ENCODE peak calls at places on chromosomes 5 and 9, in six cellular contexts. C, J, Q, W, Y and R are unnamed samples. For H3K4me1, the result is how much of the 10 kb centered on the place peaks cover.

GRCh38 chr5:37836173-37837100 is 3.4 kb downstream of the GDNF start:
- DNase-seq in C (no peak), J (no peak), Q (no peak), W (no peak), Y (peak), R (no peak)

GRCh38 chr9:36925033-36925432 is 109.0 kb downstream of the PAX5 start:
- DNase-seq in C (no peak), J (peak), Q (no peak), W (no peak), Y (no peak), R (no peak)

GRCh38 chr5:83921794-83922193 is 201.1 kb upstream of the HAPLN1 start:
- DNase-seq in C (no peak), J (no peak), Q (no peak), W (no peak), Y (no peak), R (no peak)

GRCh38 chr5:53642006-53642405 is 81.6 kb downstream of the NDUFS4 start:
- DNase-seq in C (no peak), J (peak), Q (no peak), W (no peak), Y (no peak), R (no peak)

GRCh38 chr5:120155873-120156272 is 308.2 kb upstream of the PRR16 start:
- DNase-seq in C (no peak), J (no peak), Q (no peak), W (no peak), Y (no peak), R (no peak)

GRCh38 chr5:148910686-148911361 is 84.4 kb downstream of the ADRB2 start:
- DNase-seq in C (no peak), J (peak), Q (no peak), W (peak), Y (peak), R (no peak)

GRCh38 chr9:17942498-17942897 is 363.6 kb downstream of the SH3GL2 start:
- DNase-seq in C (no peak), J (no peak), Q (no peak), W (no peak), Y (no peak), R (no peak)

GRCh38 chr5:177099422-177100093 is 12.8 kb downstream of the FGFR4 start:
- DNase-seq in C (no peak), J (no peak), Q (no peak), W (no peak), Y (no peak), R (peak)

GRCh38 chr5:121968910-121969607 is 7.3 kb downstream of the SRFBP1 start:
- DNase-seq in C (no peak), J (peak), Q (no peak), W (no peak), Y (no peak), R (no peak)

GRCh38 chr5:133075572-133076536 is 24.0 kb downstream of the HSPA4 start:
- DNase-seq in C (no peak), J (no peak), Q (no peak), W (no peak), Y (no peak), R (no peak)

GRCh38 chr9:88438819-88439218 is 50.6 kb downstream of the SPIN1 start:
- DNase-seq in C (no peak), J (no peak), Q (no peak), W (no peak), Y (no peak), R (no peak)

GRCh38 chr5:56094579-56095361 is 100.0 kb upstream of the IL6ST start:
- DNase-seq in C (no peak), J (no peak), Q (no peak), W (no peak), Y (no peak), R (no peak)

GRCh38 chr5:83913593-83913992 is 192.9 kb upstream of the HAPLN1 start:
- DNase-seq in C (no peak), J (no peak), Q (no peak), W (no peak), Y (no peak), R (no peak)

GRCh38 chr5:31027726-31028125 is 165.8 kb upstream of the CDH6 start:
- DNase-seq in C (no peak), J (no peak), Q (no peak), W (no peak), Y (no peak), R (no peak)

GRCh38 chr9:77896269-77897245 is 135.1 kb downstream of the GNAQ start:
- DNase-seq in C (no peak), J (peak), Q (no peak), W (no peak), Y (no peak), R (no peak)

GRCh38 chr9:104991144-104991953 is 63.4 kb upstream of the ABCA1 start:
- DNase-seq in C (peak), J (peak), Q (peak), W (peak), Y (peak), R (peak)

GRCh38 chr5:72018158-72018803 is 89.0 kb upstream of the MAP1B start:
- DNase-seq in C (no peak), J (peak), Q (peak), W (no peak), Y (peak), R (peak)

GRCh38 chr9:35499701-35500030 is 9.8 kb downstream of the RUSC2 start:
- DNase-seq in C (no peak), J (no peak), Q (no peak), W (no peak), Y (no peak), R (no peak)

GRCh38 chr5:115402822-115403577 is 106.5 kb upstream of the CCDC112 start:
- DNase-seq in C (no peak), J (peak), Q (no peak), W (no peak), Y (no peak), R (no peak)

GRCh38 chr5:131160134-131160533 is 4.9 kb downstream of the HINT1 start:
- DNase-seq in C (no peak), J (no peak), Q (no peak), W (no peak), Y (no peak), R (no peak)

GRCh38 chr5:131164931-131165727 is at the start of gene HINT1:
- DNase-seq in C (peak), J (peak), Q (peak), W (peak), Y (peak), R (peak)

GRCh38 chr5:131164161-131164930 is 710 bp downstream of the HINT1 start:
- DNase-seq in C (peak), J (peak), Q (peak), W (peak), Y (peak), R (peak)

GRCh38 chr5:131167615-131168014 is 2.6 kb upstream of the HINT1 start:
- DNase-seq in C (no peak), J (no peak), Q (no peak), W (no peak), Y (no peak), R (no peak)

GRCh38 chr5:131163315-131164119 is 1.5 kb downstream of the HINT1 start:
- DNase-seq in C (no peak), J (peak), Q (no peak), W (no peak), Y (no peak), R (no peak)
- H3K4me3 ChIP-seq in C (peak), J (peak), Q (peak), W (no peak), Y (peak), R (peak)

DNA sequence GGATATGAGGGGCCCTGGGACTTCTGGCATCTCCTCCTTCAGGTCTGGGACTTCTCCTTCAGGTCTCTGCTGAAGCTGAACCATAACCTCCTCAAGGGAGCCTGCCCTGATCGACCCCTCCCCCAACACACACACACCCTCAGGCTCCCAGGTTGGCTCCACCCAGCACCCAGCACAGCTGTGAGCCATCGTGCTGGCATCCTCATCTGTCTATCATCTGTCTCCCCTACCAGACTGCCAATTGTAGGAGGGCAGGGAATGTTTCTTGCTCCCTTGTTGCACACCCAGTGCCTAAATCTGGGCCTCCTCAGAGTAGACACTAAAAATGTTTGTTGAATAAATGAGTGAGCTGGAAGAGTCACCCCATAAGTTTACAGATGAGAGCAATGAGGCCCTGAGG is 71.4 kb downstream of the LRSAM1 start:
- DNase-seq in C (no peak), J (no peak), Q (no peak), W (no peak), Y (no peak), R (no peak)
- H3K4me1 ChIP-seq in C (half or more), J (under half), Q (under half), W (under half), Y (half or more), R (under half)

GRCh38 chr9:81829201-81829882 is 98.9 kb upstream of the SPATA31D4 start:
- DNase-seq in C (no peak), J (no peak), Q (no peak), W (no peak), Y (no peak), R (no peak)

GRCh38 chr9:81827616-81828296 is 100.5 kb upstream of the SPATA31D4 start:
- DNase-seq in C (no peak), J (no peak), Q (no peak), W (no peak), Y (no peak), R (peak)

GRCh38 chr9:81832571-81833285 is 95.5 kb upstream of the SPATA31D4 start:
- DNase-seq in C (no peak), J (no peak), Q (no peak), W (no peak), Y (no peak), R (no peak)

DNA sequence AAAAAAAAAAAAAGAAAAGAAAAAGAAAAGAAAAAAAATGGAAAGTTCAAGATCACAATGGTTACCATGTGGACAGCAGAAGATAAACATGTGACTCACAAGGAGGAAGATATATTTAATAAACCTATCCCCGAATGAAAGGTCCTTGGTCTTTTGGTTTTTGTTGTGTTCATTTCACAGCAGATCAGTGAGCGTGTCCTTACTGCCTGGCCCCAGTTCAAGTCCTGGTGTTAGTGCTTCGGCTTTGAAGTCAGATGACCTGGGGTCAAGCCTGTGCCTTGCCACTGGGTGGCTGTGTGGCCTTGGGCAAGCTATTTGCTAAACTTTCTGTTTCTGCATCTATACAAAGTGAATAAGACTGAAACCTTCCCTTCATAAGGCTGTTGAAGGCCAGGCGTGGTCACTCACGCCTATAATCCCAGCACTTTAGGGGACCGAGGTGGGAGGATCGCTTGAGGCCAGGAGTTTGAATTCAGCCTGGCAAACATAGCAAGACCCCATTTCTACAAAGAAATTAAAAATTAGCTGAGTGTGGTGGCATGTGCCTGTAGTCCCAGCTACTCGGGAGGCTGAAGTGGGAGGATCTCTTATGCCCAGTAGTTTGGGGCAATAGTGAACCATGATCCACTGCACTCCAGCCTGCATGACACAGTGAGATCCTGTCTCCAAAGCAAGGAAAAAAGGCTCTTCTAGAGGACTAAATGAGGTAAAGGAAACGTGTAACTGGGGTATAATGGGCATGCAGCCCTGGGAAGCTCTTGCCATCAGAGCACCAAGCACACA is 94.5 kb upstream of the SPATA31D4 start:
- DNase-seq in C (no peak), J (no peak), Q (no peak), W (no peak), Y (no peak), R (no peak)
- H3K4me3 ChIP-seq in C (no peak), J (no peak), Q (no peak), W (no peak), Y (no peak), R (no peak)

DNA sequence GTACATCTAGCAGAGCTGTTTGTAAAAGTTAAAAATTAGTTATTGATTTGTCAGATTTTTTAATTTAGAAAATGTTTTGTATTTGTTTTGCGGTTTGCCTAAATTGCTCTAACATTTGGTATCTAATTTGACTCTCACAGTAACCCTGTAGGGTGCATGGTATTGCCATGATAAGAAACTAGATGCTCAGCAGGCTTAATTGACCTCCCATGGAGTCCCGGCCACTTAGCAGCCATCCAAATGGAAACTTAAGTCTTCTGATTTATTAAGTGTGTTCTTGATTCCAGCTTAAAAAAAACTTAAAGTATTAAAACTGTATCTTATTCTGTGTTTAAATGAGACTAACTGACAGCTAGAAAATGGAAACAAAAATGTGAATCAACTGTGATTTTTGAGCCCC is 54.5 kb downstream of the CAST start:
- DNase-seq in C (no peak), J (peak), Q (no peak), W (no peak), Y (no peak), R (no peak)
- H3K4me1 ChIP-seq in C (half or more), J (under half), Q (under half), W (under half), Y (half or more), R (under half)

DNA sequence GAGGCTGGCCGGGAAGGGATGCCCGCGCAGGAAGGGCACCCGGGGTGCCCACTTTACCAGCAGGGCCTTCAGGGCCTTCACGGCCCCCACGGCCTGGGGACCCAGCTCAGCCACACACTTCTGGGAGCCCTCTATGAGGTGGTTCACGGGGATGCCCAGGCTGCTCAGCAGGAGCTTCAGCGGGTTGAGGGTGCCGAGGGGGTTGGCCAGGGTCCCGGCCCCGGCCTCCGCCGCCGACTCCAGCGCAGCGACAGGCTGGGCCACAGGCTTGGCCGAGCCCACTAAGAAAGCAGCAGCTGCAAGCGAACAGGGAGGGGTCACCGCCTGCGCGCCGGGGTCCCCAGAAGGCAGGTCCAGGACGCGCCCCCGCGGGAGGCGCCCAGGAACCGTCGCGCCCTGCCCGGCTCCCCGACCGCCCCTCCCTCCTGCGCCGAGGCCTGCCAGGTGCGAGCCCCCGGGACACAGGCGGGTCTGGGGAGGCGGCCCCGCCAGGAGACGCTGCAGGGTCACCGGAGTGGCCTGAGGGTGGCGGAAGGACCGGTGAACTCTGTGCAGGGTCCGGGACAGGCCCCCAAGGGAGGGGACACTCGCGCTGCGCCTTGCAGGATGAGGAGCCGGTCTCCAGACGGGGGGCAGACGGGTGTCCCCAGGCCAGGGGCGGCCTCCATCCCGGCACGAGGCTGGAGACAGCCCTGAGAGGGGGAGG is 603 bp downstream of the SCGB3A1 start:
- DNase-seq in C (no peak), J (no peak), Q (no peak), W (no peak), Y (no peak), R (no peak)
- H3K4me3 ChIP-seq in C (peak), J (peak), Q (peak), W (peak), Y (peak), R (no peak)

DNA sequence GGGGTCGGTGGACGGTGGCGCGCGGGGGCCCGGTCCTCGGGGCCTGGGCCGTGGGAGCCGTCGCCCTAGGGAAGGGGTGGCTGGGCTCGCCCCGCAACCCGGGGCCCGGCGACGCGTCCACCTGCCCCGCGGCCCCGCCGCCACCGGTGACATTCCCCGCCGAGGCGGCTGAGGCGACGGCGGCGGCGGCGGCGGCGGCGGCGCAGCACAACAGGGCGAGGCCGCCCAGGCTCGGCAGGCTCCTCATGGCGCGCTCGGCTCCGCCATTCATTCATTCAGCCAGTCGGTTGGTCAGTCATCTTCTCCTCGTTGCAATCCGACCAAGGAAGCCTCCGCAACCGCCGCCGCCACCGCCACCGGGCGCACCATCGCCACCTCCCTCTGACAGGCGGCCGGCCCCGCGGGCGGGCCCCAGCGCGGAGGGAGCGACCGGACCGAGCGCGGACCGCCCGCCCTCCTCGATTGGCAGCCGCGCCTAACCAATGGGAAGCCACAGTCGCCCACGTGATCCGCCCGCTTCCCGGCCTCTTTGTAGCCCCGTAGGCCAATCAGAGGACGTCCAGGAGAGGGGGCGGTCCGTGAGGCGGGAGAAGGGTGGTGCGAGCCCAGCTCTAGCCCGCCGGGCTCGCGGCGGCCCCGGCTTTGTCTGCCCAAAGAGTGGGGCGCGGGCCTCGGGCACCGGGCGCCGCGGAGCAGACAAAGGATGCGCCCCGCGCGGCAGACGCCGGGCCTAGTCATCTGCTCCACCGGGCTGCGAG is at the start of gene MEGF9:
- DNase-seq in C (peak), J (peak), Q (peak), W (peak), Y (peak), R (peak)
- H3K4me1 ChIP-seq in C (under half), J (under half), Q (under half), W (under half), Y (under half), R (under half)

GRCh38 chr9:136329636-136330405 is 2.5 kb downstream of the GPSM1 start:
- DNase-seq in C (no peak), J (no peak), Q (no peak), W (no peak), Y (peak), R (no peak)
- H3K4me3 ChIP-seq in C (no peak), J (peak), Q (no peak), W (no peak), Y (no peak), R (no peak)

GRCh38 chr5:142797420-142797819 is 27.2 kb downstream of the ARHGAP26 start:
- DNase-seq in C (no peak), J (no peak), Q (no peak), W (no peak), Y (no peak), R (peak)

GRCh38 chr5:142798099-142798768 is 28.1 kb downstream of the ARHGAP26 start:
- DNase-seq in C (no peak), J (no peak), Q (no peak), W (peak), Y (no peak), R (peak)

GRCh38 chr5:142801495-142801871 is 31.3 kb downstream of the ARHGAP26 start:
- DNase-seq in C (no peak), J (no peak), Q (no peak), W (no peak), Y (no peak), R (peak)

GRCh38 chr5:142803428-142804111 is 33.4 kb downstream of the ARHGAP26 start:
- DNase-seq in C (no peak), J (no peak), Q (no peak), W (peak), Y (no peak), R (no peak)

GRCh38 chr5:142800776-142801494 is 30.8 kb downstream of the ARHGAP26 start:
- DNase-seq in C (no peak), J (no peak), Q (no peak), W (no peak), Y (no peak), R (peak)
- H3K4me1 ChIP-seq in C (under half), J (under half), Q (under half), W (under half), Y (half or more), R (half or more)